ENCODE peak calls at places on chromosomes 5 and 9, in six cellular contexts. K, Z, E, F, G and V are unnamed samples.

GRCh38 chr5:151449288-151449687 is 1.9 kb downstream of the SLC36A1 start:
- DNase-seq in E (no peak), F (no peak), G (no peak), K (no peak), Z (no peak), V (no peak)

GRCh38 chr5:7815757-7816534 is 35.0 kb downstream of the CFAP90 start:
- DNase-seq in G (peak; percentile 60), Z (peak; percentile 83), K (peak; percentile 42), F (peak; percentile 86), E (peak; percentile 66), V (peak; percentile 81)

GRCh38 chr9:114126247-114127060 is 27.4 kb upstream of the KIF12 start:
- DNase-seq in F (no peak), Z (no peak), E (no peak), K (no peak), G (no peak), V (no peak)

GRCh38 chr5:107514305-107514704 is 156.4 kb downstream of the EFNA5 start:
- DNase-seq in K (no peak), E (no peak), F (no peak), G (no peak), Z (no peak), V (no peak)

GRCh38 chr5:60417500-60418181 is 282.3 kb downstream of the DEPDC1B start:
- DNase-seq in G (no peak), K (no peak), F (no peak), E (no peak), Z (no peak), V (no peak)

GRCh38 chr9:136713555-136713949 is 1.2 kb downstream of the DIPK1B start:
- DNase-seq in F (no peak), Z (no peak), G (no peak), K (no peak), E (no peak), V (no peak)

GRCh38 chr5:7392401-7393024 is 3.4 kb upstream of the ADCY2 start:
- DNase-seq in G (no peak), K (no peak), Z (peak; percentile 44), E (no peak), F (no peak), V (no peak)

GRCh38 chr5:122316652-122317051 is 4.6 kb downstream of the SNCAIP start:
- DNase-seq in G (no peak), Z (no peak), F (no peak), E (no peak), K (no peak), V (no peak)

GRCh38 chr9:81559741-81560140 is 129.6 kb downstream of the TLE1 start:
- DNase-seq in E (no peak), G (no peak), Z (no peak), K (no peak), F (no peak), V (no peak)

GRCh38 chr5:10352404-10353240 is 873 bp upstream of the MARCHF6 start:
- DNase-seq in E (no peak), Z (peak; percentile 94), G (no peak), F (no peak), K (no peak), V (peak; percentile 52)

DNA sequence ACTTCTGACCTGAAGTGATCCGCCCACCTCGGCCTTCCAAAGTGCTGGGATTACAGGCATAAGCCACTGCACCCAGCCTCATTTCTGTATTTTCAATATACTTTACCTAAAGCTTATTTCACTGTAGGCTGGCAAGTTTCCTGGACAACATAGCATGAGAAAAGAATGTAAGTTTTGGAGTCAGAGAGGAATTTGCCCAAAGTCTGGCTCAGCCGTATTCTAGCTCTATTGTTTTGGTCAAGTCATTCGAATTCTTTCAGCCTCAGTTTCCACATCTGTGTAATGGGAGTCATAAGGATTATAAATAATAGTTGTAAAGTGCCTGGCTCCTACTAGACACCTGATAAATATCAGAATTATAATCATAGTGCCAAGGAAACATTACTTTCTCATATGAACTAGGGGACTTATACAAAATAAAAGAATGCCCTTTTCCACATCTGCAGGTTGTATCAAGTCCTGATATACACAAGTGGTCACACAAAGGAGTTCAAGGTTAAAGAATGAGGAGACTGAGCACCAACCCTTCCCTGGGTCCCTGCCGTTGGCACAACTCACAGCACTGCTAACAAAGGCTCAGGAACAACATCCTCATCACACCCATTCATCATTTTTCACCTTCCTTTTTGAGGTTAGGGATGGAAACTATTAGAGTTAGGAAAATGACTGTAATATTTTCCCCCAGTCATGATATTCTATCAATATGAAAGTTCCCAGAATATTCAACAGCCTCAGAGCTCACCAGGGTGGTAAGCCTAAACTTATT is 34.7 kb upstream of the RAI14 start:
- DNase-seq in F (no peak), Z (no peak), G (no peak), E (no peak), K (no peak), V (no peak)
- H3K27ac ChIP-seq in F (peak overlapping the region; percentile 10), Z (no peak overlapping the region), G (no peak overlapping the region), E (no peak overlapping the region), K (peak overlapping the region; percentile 17), V (no peak overlapping the region)

GRCh38 chr9:131727184-131727785 is 12.6 kb downstream of the RAPGEF1 start:
- DNase-seq in E (no peak), Z (no peak), K (no peak), F (no peak), G (no peak), V (no peak)

GRCh38 chr9:131731237-131731995 is 8.5 kb downstream of the RAPGEF1 start:
- DNase-seq in F (no peak), G (peak; percentile 67), Z (no peak), E (no peak), K (no peak), V (no peak)

GRCh38 chr9:131727795-131728545 is 11.9 kb downstream of the RAPGEF1 start:
- DNase-seq in E (no peak), F (no peak), Z (peak; percentile 88), G (no peak), K (no peak), V (no peak)

GRCh38 chr9:131728546-131728910 is 11.3 kb downstream of the RAPGEF1 start:
- DNase-seq in Z (no peak), K (no peak), E (no peak), G (no peak), F (no peak), V (no peak)

DNA sequence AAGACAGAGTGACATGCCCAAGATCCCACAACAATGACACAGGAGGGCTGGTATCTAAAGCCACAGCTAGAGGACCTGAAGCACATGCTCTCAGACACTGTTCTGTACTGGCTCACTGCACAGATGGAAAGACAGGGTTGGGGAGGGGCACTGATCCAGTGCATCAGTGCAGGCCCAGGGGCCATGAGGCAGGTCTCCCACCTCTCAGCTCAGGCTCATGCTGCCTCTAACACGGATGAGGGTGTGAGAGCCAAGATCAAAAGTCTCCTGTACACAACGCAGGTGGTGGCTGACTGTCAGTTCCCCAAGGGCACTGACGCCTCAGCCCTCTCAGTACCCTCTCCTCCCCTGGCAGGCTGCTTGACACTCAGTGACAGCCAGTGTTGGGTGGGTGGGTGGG is 10.9 kb downstream of the RAPGEF1 start:
- DNase-seq in E (no peak), K (peak; percentile 76), G (peak; percentile 80), Z (peak; percentile 70), F (no peak), V (no peak)
- H3K27ac ChIP-seq in E (peak overlapping the region; percentile 61), K (peak overlapping the region; percentile 74), G (peak overlapping the region; percentile 62), Z (peak overlapping the region; percentile 66), F (peak overlapping the region; percentile 61), V (no peak overlapping the region)

GRCh38 chr5:165035520-165035919 is 1530.1 kb downstream of the MAT2B start:
- DNase-seq in G (no peak), K (no peak), Z (no peak), E (no peak), F (no peak), V (no peak)

GRCh38 chr5:165039748-165040147 is 1534.3 kb downstream of the MAT2B start:
- DNase-seq in F (no peak), E (no peak), K (no peak), Z (no peak), G (no peak), V (no peak)
- H3K27ac ChIP-seq in F (no peak overlapping the region), E (no peak overlapping the region), K (no peak overlapping the region), Z (no peak overlapping the region), G (no peak overlapping the region), V (no peak overlapping the region)

DNA sequence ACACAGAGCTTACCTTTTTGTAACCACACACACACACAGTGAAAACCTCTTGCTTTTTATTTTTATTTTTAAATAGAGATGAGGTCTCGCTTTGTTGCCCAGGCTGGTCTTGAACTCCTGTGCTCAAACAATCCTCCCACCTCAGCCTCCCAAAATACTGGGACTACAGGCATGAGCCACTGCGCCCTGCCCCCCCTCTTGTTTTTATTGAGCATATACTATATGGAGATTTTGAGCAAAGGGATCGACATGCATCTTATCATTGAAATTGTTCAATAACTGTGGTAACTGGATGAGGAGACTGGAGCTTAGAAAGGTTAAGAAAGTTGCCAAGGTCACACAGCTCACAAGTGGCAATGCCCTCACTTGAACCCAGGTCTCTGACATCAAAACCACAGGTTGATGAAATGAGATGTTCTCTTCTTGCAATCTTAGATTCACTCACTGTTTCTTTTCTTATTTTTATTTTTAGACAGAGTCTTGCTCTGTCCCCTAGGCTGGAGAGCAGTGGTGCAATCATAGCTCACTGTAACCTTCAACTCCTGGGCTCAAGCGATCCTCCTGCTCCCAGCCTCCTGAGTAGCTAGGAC is 26.8 kb upstream of the STXBP1 start:
- DNase-seq in E (no peak), Z (no peak), F (no peak), G (no peak), K (no peak), V (no peak)
- H3K27ac ChIP-seq in E (no peak overlapping the region), Z (no peak overlapping the region), F (no peak overlapping the region), G (no peak overlapping the region), K (no peak overlapping the region), V (no peak overlapping the region)

GRCh38 chr5:95781101-95781583 is 41.4 kb downstream of the GLRX start:
- DNase-seq in G (peak; percentile 82), Z (peak; percentile 91), K (peak; percentile 83), E (peak; percentile 62), F (peak; percentile 85), V (peak; percentile 62)
- H3K27ac ChIP-seq in G (no peak overlapping the region), Z (no peak overlapping the region), K (peak overlapping the region; percentile 40), E (peak overlapping the region; percentile 46), F (peak overlapping the region; percentile 48), V (peak overlapping the region; percentile 17)

DNA sequence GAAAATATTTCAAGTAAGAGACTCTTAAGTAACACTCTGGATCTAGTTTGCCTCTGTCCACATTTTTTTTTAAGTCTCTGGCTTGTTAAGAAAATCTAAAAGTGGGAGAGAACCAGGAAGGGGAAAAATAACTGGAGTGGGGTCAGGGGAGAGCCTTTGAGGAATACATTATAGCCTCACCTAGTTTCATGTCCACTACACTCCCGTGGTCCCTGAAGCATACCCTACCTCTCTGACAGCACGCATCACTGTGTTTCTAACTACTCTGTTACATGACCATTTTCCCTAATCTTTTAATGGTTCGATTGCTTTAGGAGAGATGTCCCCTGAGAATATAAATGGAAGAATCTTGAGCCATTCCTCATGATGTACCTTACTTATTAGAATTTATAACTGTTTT is 318.3 kb downstream of the TMEM167A start:
- DNase-seq in F (no peak), G (no peak), K (no peak), E (no peak), Z (no peak), V (no peak)
- H3K27ac ChIP-seq in F (no peak overlapping the region), G (no peak overlapping the region), K (no peak overlapping the region), E (no peak overlapping the region), Z (no peak overlapping the region), V (no peak overlapping the region)

DNA sequence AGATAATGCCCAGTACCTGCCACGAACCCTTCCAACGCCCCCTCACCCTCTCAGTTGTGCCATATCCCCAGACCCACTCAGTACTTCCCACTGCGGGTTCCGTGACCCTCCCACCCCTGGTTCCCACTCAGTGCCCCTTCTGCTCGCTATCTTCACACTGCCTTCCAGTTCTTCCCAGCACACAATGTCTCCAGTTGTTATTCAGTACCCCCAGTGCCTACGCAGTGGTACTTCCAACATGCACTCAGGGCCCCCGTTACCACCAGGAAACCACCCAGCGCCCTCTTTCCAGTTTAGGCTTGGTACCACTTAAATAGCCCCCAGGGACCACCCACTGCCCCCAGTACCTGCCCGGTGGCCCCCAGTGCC is 30.6 kb upstream of the PSD2 start:
- DNase-seq in G (no peak), K (no peak), Z (no peak), E (no peak), F (no peak), V (no peak)
- H3K27ac ChIP-seq in G (no peak overlapping the region), K (no peak overlapping the region), Z (no peak overlapping the region), E (no peak overlapping the region), F (no peak overlapping the region), V (peak overlapping the region; percentile 93)